ENCODE peak calls at places on chromosomes 5 and 9, in five cellular contexts. Y, M, Q, R and S are unnamed samples.

GRCh38 chr5:1536298-1537165 is 12.8 kb upstream of the LPCAT1 start:
- DNase-seq in M (peak), Q (no peak), R (peak), Y (no peak), S (peak)

GRCh38 chr5:38426986-38427950 is 129.2 kb downstream of the LIFR start:
- DNase-seq in M (no peak), R (no peak), Q (no peak), Y (no peak), S (no peak)

GRCh38 chr5:143113461-143113860 is 290.0 kb downstream of the NR3C1 start:
- DNase-seq in R (no peak), Q (no peak), M (no peak), Y (no peak), S (no peak)

GRCh38 chr5:108084105-108084504 is 297.8 kb downstream of the FBXL17 start:
- DNase-seq in Y (no peak), Q (no peak), R (no peak), M (no peak), S (no peak)

GRCh38 chr9:132995121-132995420 is 16.6 kb downstream of the GFI1B start:
- DNase-seq in Q (no peak), R (no peak), Y (no peak), M (no peak), S (no peak)

GRCh38 chr5:125559296-125559695 is 812.9 kb upstream of the ZNF608 start:
- DNase-seq in Y (no peak), M (no peak), R (peak), Q (no peak), S (no peak)

GRCh38 chr5:144698454-144698853 is 527.8 kb downstream of the KCTD16 start:
- DNase-seq in R (no peak), Y (no peak), Q (no peak), M (no peak), S (no peak)

GRCh38 chr9:85729882-85730281 is 11.9 kb downstream of the AGTPBP1 start:
- DNase-seq in R (no peak), Y (no peak), Q (no peak), M (no peak), S (no peak)

GRCh38 chr5:93054424-93055165 is 526.4 kb downstream of the NR2F1-AS1 start:
- DNase-seq in M (no peak), R (no peak), Y (no peak), Q (no peak), S (no peak)

GRCh38 chr5:159978358-159978757 is 30.6 kb upstream of the TTC1 start:
- DNase-seq in M (peak), Y (no peak), Q (no peak), R (no peak), S (no peak)

GRCh38 chr9:125538092-125538473 is 168.9 kb downstream of the MAPKAP1 start:
- DNase-seq in M (no peak), Y (peak), Q (no peak), R (peak), S (no peak)

GRCh38 chr5:173324115-173325001 is 3.9 kb downstream of the STC2 start:
- DNase-seq in R (no peak), Y (peak), Q (no peak), M (no peak), S (peak)

GRCh38 chr9:79246170-79246569 is 325.6 kb upstream of the TLE4 start:
- DNase-seq in R (no peak), Y (no peak), Q (no peak), M (no peak), S (no peak)

GRCh38 chr5:140965905-140966292 is 377 bp upstream of the PCDHAC2 start:
- DNase-seq in Y (peak), R (no peak), M (no peak), Q (no peak), S (no peak)

GRCh38 chr5:90096415-90097081 is 313.0 kb downstream of the CETN3 start:
- DNase-seq in Y (no peak), R (peak), M (no peak), Q (no peak), S (no peak)

GRCh38 chr9:138024831-138025291 is 147.3 kb downstream of the CACNA1B start:
- DNase-seq in Q (no peak), R (no peak), M (no peak), Y (no peak), S (no peak)

GRCh38 chr5:79236364-79236969 is 536 bp downstream of the JMY start:
- DNase-seq in Y (no peak), M (no peak), R (peak), Q (peak), S (peak)

GRCh38 chr5:14685757-14686156 is 21.2 kb downstream of the OTULIN start:
- DNase-seq in Q (peak), M (peak), R (peak), Y (no peak), S (peak)

GRCh38 chr5:180910182-180910581 is 11.2 kb downstream of the BTNL8 start:
- DNase-seq in M (no peak), Y (no peak), Q (no peak), R (no peak), S (no peak)

GRCh38 chr9:133205996-133206931 is 2.8 kb downstream of the OBP2B start:
- DNase-seq in M (no peak), Q (no peak), R (no peak), Y (peak), S (no peak)

GRCh38 chr9:108473209-108474112 is 382.3 kb downstream of the ACTL7B start:
- DNase-seq in Y (no peak), Q (no peak), R (no peak), M (no peak), S (no peak)

GRCh38 chr5:95697781-95698681 is 15.2 kb upstream of the SPATA9 start:
- DNase-seq in Q (no peak), R (peak), M (no peak), Y (no peak), S (no peak)

GRCh38 chr5:169421677-169422076 is 120.7 kb upstream of the SLIT3 start:
- DNase-seq in Y (no peak), R (no peak), Q (no peak), M (no peak), S (no peak)

GRCh38 chr5:167770461-167770860 is 521.0 kb upstream of the WWC1 start:
- DNase-seq in M (no peak), R (no peak), Q (no peak), Y (no peak), S (no peak)

GRCh38 chr9:130414910-130415746 is 29.6 kb upstream of the ASS1 start:
- DNase-seq in Q (no peak), Y (no peak), R (no peak), M (no peak), S (no peak)

GRCh38 chr9:104980039-104980654 is 52.2 kb upstream of the ABCA1 start:
- DNase-seq in Y (no peak), R (no peak), M (no peak), Q (no peak), S (no peak)

GRCh38 chr5:57028166-57028565 is 76.2 kb upstream of the MIER3 start:
- DNase-seq in R (no peak), Q (peak), Y (no peak), M (no peak), S (no peak)